ENCODE peak calls at places on chromosomes 13 and 19, in five cellular contexts. X is B cell, E is HFFc6, B is mesothelial cell of epicardium, H is tibial nerve. M is an unnamed sample.

GRCh38 chr13:92126399-92126798 is 728.0 kb downstream of the GPC5 start:
- DNase-seq in X (no peak), E (no peak), B (no peak), H (no peak), M (no peak)

GRCh38 chr13:43269037-43269476 is 245.7 kb downstream of the DNAJC15 start:
- DNase-seq in X (no peak), E (peak; percentile 89), B (no peak), H (no peak), M (peak; percentile 90)

GRCh38 chr19:57887195-57887941 is 1.5 kb downstream of the ZNF814 start:
- DNase-seq in X (no peak), E (no peak), B (no peak), H (no peak), M (no peak)

GRCh38 chr19:47209323-47210179 is 21.4 kb downstream of the BBC3 start:
- DNase-seq in X (no peak), E (no peak), B (no peak), H (no peak), M (peak; percentile 32)

GRCh38 chr13:87893982-87894527 is 222.9 kb downstream of the SLITRK5 start:
- DNase-seq in X (no peak), E (no peak), B (no peak), H (no peak), M (no peak)

GRCh38 chr13:107554355-107554905 is 660.9 kb downstream of the LIG4 start:
- DNase-seq in X (no peak), E (no peak), B (no peak), H (no peak), M (no peak)

GRCh38 chr19:2309734-2310362 is 1.9 kb upstream of the LINGO3 start:
- DNase-seq in X (no peak), E (peak; percentile 54), B (no peak), H (no peak), M (no peak)

GRCh38 chr13:112879283-112879833 is 89.7 kb upstream of the MCF2L start:
- DNase-seq in X (no peak), E (peak; percentile 12), B (peak; percentile 5), H (no peak), M (no peak)

GRCh38 chr19:1907563-1908363 is 2.6 kb downstream of the ADAT3 start:
- DNase-seq in X (no peak), E (no peak), B (no peak), H (no peak), M (no peak)

GRCh38 chr13:104315606-104316005 is 1249.4 kb upstream of the SLC10A2 start:
- DNase-seq in X (no peak), E (peak; percentile 16), B (no peak), H (no peak), M (no peak)

GRCh38 chr19:1825909-1826556 is 14.0 kb upstream of the ATP8B3 start:
- DNase-seq in X (peak; percentile 79), E (peak; percentile 25), B (peak; percentile 62), H (peak; percentile 79), M (no peak)

DNA sequence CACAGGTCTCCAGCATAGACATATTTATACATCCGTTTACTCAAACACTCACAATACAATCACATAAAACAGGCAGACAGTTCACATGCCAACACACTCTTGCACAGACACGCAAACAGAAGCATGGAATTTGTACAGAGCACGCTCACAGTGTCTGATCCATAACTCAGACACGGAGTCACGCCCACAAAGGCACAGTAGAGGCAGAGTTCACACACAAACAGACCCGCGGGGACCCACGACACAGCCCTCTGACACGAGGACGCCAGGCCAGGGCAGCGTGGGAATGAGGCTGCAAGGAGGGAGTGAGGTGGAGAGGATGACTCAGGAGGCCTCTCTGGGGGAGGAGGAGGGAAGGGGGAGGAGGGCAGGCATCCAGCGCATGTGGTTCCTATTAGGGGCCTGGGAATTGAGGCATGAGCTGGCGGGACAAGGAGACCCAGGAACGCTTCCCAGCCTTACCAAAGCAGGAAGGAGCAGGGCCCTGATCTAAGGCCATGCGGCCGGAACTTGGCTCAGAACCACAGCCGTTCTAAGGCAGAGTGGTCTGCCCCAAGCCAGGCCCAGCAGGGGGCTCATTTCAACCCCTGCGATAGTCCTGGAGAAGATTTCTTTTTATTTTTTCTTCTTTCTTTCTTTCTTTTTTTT is 9.1 kb upstream of the OLFM2 start:
- DNase-seq in X (no peak), E (peak; percentile 97), B (peak; percentile 60), H (peak; percentile 91), M (peak; percentile 98)
- TF ChIP-seq CTCF in X (no peak), E (peak; percentile 63), B (no peak), H (peak; percentile 27), M (peak; percentile 26)

GRCh38 chr13:48975926-48976676 is 389 bp downstream of the FNDC3A start:
- DNase-seq in X (peak; percentile 86), E (peak; percentile 71), B (peak; percentile 62), H (peak; percentile 63), M (peak; percentile 44)

GRCh38 chr13:48977973-48978372 is 2.3 kb downstream of the FNDC3A start:
- DNase-seq in X (no peak), E (peak; percentile 42), B (no peak), H (no peak), M (no peak)

GRCh38 chr13:48976677-48977625 is 1.2 kb downstream of the FNDC3A start:
- DNase-seq in X (no peak), E (peak; percentile 15), B (no peak), H (peak; percentile 38), M (no peak)

GRCh38 chr13:48973845-48974431 is 1.8 kb upstream of the FNDC3A start:
- DNase-seq in X (no peak), E (no peak), B (no peak), H (no peak), M (no peak)

DNA sequence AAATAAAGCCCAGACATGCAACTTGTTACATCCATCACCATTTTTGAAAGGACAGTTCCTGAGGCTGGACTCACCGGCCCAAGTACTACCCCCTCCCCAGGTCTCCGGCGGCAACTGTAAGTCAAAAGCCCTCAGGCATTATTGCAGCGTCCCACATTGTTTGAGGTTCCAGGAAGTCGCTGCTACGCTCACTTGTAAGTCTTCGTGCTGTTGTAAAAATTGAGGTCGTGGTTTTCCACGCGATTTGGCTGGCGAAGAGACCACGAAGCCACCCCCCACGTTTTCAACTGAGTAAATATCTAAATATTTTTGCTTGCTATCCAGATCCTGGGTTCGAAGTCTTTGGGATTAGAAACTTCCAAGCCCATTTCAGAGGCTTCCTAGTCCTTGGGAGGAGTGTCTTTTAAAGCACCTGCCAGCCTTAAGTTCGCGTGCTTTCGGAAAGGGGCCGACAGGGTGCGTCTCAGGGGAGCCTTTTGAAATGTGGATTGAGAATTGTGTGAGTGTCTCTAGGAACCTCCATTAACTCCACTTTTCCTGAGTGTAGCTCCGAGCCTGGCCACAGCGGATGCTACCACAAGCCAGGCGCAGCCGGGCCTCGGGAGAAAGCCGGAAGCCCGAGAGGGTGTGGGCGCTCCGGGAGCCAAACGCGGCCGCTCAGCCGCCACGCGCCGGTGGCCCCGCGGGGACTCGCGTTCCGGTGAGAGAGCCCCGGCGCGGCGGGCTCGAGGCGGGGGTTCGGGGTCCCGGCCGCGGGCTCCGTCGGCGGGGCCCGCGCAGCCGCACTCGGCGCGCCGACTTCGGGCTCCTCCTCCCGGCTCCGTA is at the start of gene FNDC3A:
- DNase-seq in X (peak; percentile 66), E (peak; percentile 57), B (peak; percentile 76), H (peak; percentile 27), M (peak; percentile 16)
- TF ChIP-seq CTCF in X (peak; percentile 15), E (no peak), B (no peak), H (peak; percentile 33), M (no peak)

DNA sequence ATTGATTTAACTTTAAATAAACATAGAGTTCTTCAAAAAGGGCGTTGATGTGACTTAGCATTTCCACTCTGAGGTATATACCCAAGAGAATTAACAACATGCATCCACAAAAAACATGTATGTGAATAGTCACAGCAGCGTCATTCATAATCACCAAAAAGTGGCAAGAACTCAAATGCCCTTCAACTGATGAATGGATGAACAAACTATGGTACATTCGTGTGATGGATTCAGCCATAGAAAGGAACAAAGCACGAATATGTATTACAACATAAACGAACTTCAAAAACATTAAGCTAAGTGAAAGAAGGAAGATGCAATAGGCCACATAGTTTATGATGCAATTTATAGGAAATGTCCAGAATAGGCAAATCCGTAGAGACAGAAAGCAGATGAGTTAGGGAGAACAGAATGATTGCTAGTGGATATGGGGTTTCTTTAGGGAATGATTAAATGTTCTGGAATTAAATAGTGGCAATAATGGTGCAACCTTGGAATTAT is 72.3 kb upstream of the UQCRFS1 start:
- DNase-seq in X (no peak), E (no peak), B (no peak), H (no peak), M (no peak)
- TF ChIP-seq CTCF in X (no peak), E (no peak), B (no peak), H (no peak), M (no peak)

DNA sequence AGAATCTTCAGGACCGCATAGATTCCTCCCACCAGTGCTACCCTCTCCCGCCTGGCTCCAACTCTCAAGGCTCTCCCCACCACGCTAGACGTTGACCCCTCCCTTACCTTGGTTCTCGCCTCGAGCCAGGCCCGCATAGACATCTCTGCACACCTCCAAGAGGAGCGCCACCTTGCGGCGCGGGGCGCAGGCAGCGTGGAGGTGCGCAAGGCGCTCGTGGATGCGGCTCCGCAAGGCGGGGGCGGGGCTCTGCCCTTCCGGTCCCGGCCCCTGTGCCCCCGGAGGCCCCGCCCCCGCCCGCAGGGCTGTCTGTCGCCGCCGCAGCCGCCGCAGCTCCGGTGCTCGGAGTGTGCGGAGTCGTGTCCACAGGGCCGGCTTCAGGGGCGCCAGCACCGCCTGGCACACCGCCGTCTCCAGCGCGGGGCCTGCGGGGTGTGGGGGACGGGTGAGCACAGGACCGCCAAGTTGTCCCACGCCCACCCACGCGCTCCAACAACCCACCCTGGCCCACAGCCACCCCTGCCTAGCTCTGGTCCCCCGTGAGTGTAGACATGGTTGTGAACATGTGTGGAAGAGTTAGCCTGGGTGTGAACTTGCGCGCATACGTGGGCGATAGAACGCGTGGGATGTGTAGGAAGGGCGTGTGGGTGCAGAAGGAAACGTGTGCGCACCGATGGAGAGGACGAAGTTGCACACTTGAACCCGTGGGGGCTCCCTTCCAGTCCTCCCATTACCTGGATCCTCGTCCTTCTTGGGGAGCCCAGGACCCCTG is 8.1 kb downstream of the RINL start:
- DNase-seq in X (peak; percentile 91), E (peak; percentile 24), B (peak; percentile 44), H (peak; percentile 74), M (no peak)
- TF ChIP-seq CTCF in X (peak; percentile 86), E (peak; percentile 89), B (peak; percentile 69), H (peak; percentile 94), M (peak; percentile 75)

M was measured in AG09319.